ENCODE peak calls at places on chromosome 2, in four cellular contexts. C is EL, I is ovary, P is NCI-H2171. R is an unnamed sample.

GRCh38 chr2:43707255-43707654 is 31.0 kb upstream of the C1GALT1C1L start:
- DNase-seq in C (peak), I (peak), P (no peak), R (peak)

GRCh38 chr2:195479407-195479806 is 177.6 kb upstream of the SLC39A10 start:
- DNase-seq in C (no peak), I (no peak), P (no peak), R (no peak)

GRCh38 chr2:39994151-39994550 is 215.1 kb upstream of the THUMPD2 start:
- DNase-seq in C (peak), I (no peak), P (no peak), R (no peak)

GRCh38 chr2:217753460-217754200 is 249.2 kb downstream of the TNS1 start:
- DNase-seq in C (peak), I (no peak), P (no peak), R (no peak)

GRCh38 chr2:43013821-43014345 is 212.5 kb downstream of the ZFP36L2 start:
- DNase-seq in C (no peak), I (peak), P (no peak), R (no peak)

GRCh38 chr2:29015701-29016470 is 34.8 kb downstream of the TOGARAM2 start:
- DNase-seq in C (no peak), I (peak), P (no peak), R (no peak)

GRCh38 chr2:171297951-171298350 is 135.8 kb downstream of the METTL8 start:
- DNase-seq in C (peak), I (no peak), P (no peak), R (no peak)

GRCh38 chr2:152183381-152184073 is 8.0 kb upstream of the STAM2 start:
- DNase-seq in C (no peak), I (no peak), P (no peak), R (no peak)

GRCh38 chr2:88694015-88694414 is 2.5 kb downstream of the RPIA start:
- DNase-seq in C (no peak), I (no peak), P (no peak), R (no peak)

GRCh38 chr2:99775585-99775984 is 285.8 kb upstream of the REV1 start:
- DNase-seq in C (peak), I (no peak), P (no peak), R (no peak)

GRCh38 chr2:86284401-86284841 is 53.0 kb downstream of the REEP1 start:
- DNase-seq in C (no peak), I (no peak), P (no peak), R (no peak)

GRCh38 chr2:216071452-216071851 is 10.2 kb downstream of the PECR start:
- DNase-seq in C (no peak), I (no peak), P (no peak), R (no peak)

GRCh38 chr2:70967189-70967588 is 11.2 kb upstream of the ANKRD53 start:
- DNase-seq in C (no peak), I (no peak), P (no peak), R (no peak)

GRCh38 chr2:20645301-20645701 is 5.6 kb downstream of the HS1BP3 start:
- DNase-seq in C (no peak), I (no peak), P (no peak), R (no peak)

GRCh38 chr2:119011162-119011909 is 69.3 kb downstream of the MARCO start:
- DNase-seq in C (peak), I (peak), P (no peak), R (no peak)

GRCh38 chr2:238376884-238377391 is 49.8 kb upstream of the ASB1 start:
- DNase-seq in C (peak), I (no peak), P (no peak), R (no peak)

GRCh38 chr2:102126660-102127059 is 15.9 kb upstream of the IL1R1 start:
- DNase-seq in C (peak), I (no peak), P (no peak), R (no peak)

GRCh38 chr2:129331638-129332037 is 647.8 kb upstream of the RAB6C start:
- DNase-seq in C (no peak), I (no peak), P (no peak), R (no peak)

GRCh38 chr2:105859694-105859951 is 114.9 kb downstream of the NCK2 start:
- DNase-seq in C (no peak), I (no peak), P (no peak), R (no peak)

GRCh38 chr2:1781291-1782080 is 37.2 kb upstream of the PXDN start:
- DNase-seq in C (no peak), I (no peak), P (no peak), R (no peak)